ENCODE peak calls at places on chromosomes 1 and 21, in eight cellular contexts. D is EH, S is T1000, Z is colonic mucosa, T is posterior vena cava, E is HEK293T, J is brain microvascular endothelial cell, H is ELR. C is an unnamed sample.

GRCh38 chr1:31444725-31445448 is 31.9 kb downstream of the SERINC2 start:
- DNase-seq in H (no peak), S (no peak), Z (peak), T (no peak), E (no peak), J (no peak), D (no peak), C (peak)

GRCh38 chr1:214658785-214659184 is 55.8 kb downstream of the CENPF start:
- DNase-seq in J (peak), T (no peak), D (peak), S (no peak), E (peak), H (peak), Z (no peak), C (peak)

GRCh38 chr1:22709227-22709626 is 1.4 kb upstream of the EPHB2 start:
- DNase-seq in J (no peak), E (peak), D (no peak), H (peak), T (no peak), Z (no peak), S (no peak), C (peak)

GRCh38 chr1:213446496-213446895 is 395.5 kb downstream of the RPS6KC1 start:
- DNase-seq in Z (no peak), E (no peak), S (no peak), J (no peak), H (no peak), D (no peak), T (no peak), C (no peak)

GRCh38 chr1:212915245-212916091 is 34.9 kb upstream of the VASH2 start:
- DNase-seq in T (no peak), S (no peak), Z (no peak), H (peak), E (peak), D (peak), J (peak), C (peak)

GRCh38 chr1:168732736-168733135 is 3.7 kb upstream of the DPT start:
- DNase-seq in T (no peak), J (no peak), S (no peak), H (no peak), E (no peak), D (no peak), Z (no peak), C (no peak)

GRCh38 chr1:154326546-154327465 is 1.5 kb downstream of the ATP8B2 start:
- DNase-seq in T (peak), Z (peak), S (no peak), E (no peak), J (peak), H (peak), D (peak), C (no peak)

GRCh38 chr1:90781429-90782020 is 64.4 kb upstream of the BARHL2 start:
- DNase-seq in D (no peak), J (no peak), E (no peak), S (no peak), T (no peak), H (no peak), Z (no peak), C (no peak)

GRCh38 chr21:36188081-36188681 is 31.6 kb downstream of the DOP1B start:
- DNase-seq in E (no peak), T (no peak), H (no peak), S (no peak), D (no peak), J (no peak), Z (peak), C (peak)

GRCh38 chr1:6105218-6105679 is 59.6 kb downstream of the KCNAB2 start:
- DNase-seq in S (no peak), D (no peak), E (no peak), T (no peak), H (no peak), Z (no peak), J (no peak), C (peak)

GRCh38 chr1:25702101-25702775 is 85.6 kb downstream of the MAN1C1 start:
- DNase-seq in D (peak), Z (no peak), E (no peak), H (no peak), T (peak), S (no peak), J (peak), C (no peak)

GRCh38 chr1:2606004-2606805 is 19.6 kb downstream of the PRXL2B start:
- DNase-seq in S (no peak), H (no peak), E (no peak), D (no peak), J (no peak), Z (no peak), T (peak), C (no peak)

GRCh38 chr1:226409392-226409791 is 1.5 kb upstream of the PARP1 start:
- DNase-seq in S (no peak), T (no peak), J (no peak), D (no peak), Z (no peak), E (no peak), H (no peak), C (no peak)

GRCh38 chr21:33112670-33113596 is 43.0 kb downstream of the OLIG1 start:
- DNase-seq in E (no peak), Z (no peak), T (no peak), H (no peak), D (no peak), J (no peak), S (no peak), C (no peak)

GRCh38 chr1:172867216-172867828 is 183.4 kb downstream of the TNFSF18 start:
- DNase-seq in H (no peak), D (no peak), E (no peak), T (no peak), S (no peak), J (no peak), Z (no peak), C (no peak)

GRCh38 chr1:51237714-51238403 is 1.8 kb downstream of the RNF11 start:
- DNase-seq in T (no peak), D (peak), Z (peak), E (no peak), J (peak), H (peak), S (no peak), C (no peak)

GRCh38 chr1:4272568-4272967 is 372.5 kb upstream of the C1orf174 start:
- DNase-seq in T (no peak), J (no peak), S (no peak), H (no peak), E (no peak), Z (no peak), D (no peak), C (no peak)

GRCh38 chr21:34814529-34814951 is 145.7 kb downstream of the CLIC6 start:
- DNase-seq in S (no peak), T (no peak), D (peak), E (no peak), J (no peak), H (no peak), Z (no peak), C (no peak)

GRCh38 chr21:41923641-41924342 is 30.0 kb downstream of the C2CD2 start:
- DNase-seq in S (no peak), H (no peak), T (peak), Z (no peak), J (peak), E (no peak), D (peak), C (no peak)

GRCh38 chr1:30845237-30845636 is 63.3 kb downstream of the SDC3 start:
- DNase-seq in S (no peak), E (no peak), Z (no peak), J (no peak), H (no peak), D (no peak), T (no peak), C (no peak)

GRCh38 chr1:200336111-200336845 is 73.6 kb downstream of the ZNF281 start:
- DNase-seq in Z (no peak), J (no peak), H (peak), S (no peak), T (no peak), E (no peak), D (peak), C (no peak)

GRCh38 chr1:215022723-215023122 is 59.8 kb upstream of the KCNK2 start:
- DNase-seq in H (no peak), D (peak), Z (no peak), E (no peak), T (no peak), J (no peak), S (no peak), C (no peak)